ENCODE peak calls at places on chromosomes 11 and 22, in nine cellular contexts. G is heart right ventricle; N is kidney glomerular epithelial cell; F is stimulated activated CD4-positive, alpha-beta T cell treated with anti-CD3 and anti-CD28 coated beads, Interleukin-4, amount 100 ng/mL, for 24 hours; V is mesendoderm; C is endothelial cell of umbilical vein; B is ELR; T is hypothalamus; O is endothelial cell. I is an unnamed sample.

GRCh38 chr11:66844496-66845142 is 1.4 kb downstream of the RCE1 start:
- DNase-seq in G (no peak), N (no peak), F (no peak), V (no peak), C (no peak), B (no peak), T (no peak), O (no peak), I (peak)

GRCh38 chr11:33160147-33160546 is 1.1 kb downstream of the CSTF3 start:
- DNase-seq in G (no peak), N (peak), F (no peak), V (peak), C (peak), B (peak), T (no peak), O (no peak), I (peak)

GRCh38 chr22:30015229-30015797 is 65.0 kb upstream of the HORMAD2 start:
- DNase-seq in G (no peak), N (no peak), F (no peak), V (no peak), C (no peak), B (peak), T (no peak), O (no peak), I (no peak)

GRCh38 chr11:74366576-74366975 is 31.7 kb downstream of the PGM2L1 start:
- DNase-seq in G (no peak), N (peak), F (no peak), V (peak), C (peak), B (peak), T (no peak), O (no peak), I (no peak)

GRCh38 chr11:96257972-96258951 is 84.7 kb downstream of the MAML2 start:
- DNase-seq in G (no peak), N (no peak), F (peak), V (no peak), C (no peak), B (peak), T (no peak), O (no peak), I (no peak)

GRCh38 chr11:15275141-15275540 is 160.4 kb downstream of the INSC start:
- DNase-seq in G (no peak), N (no peak), F (no peak), V (no peak), C (no peak), B (no peak), T (no peak), O (no peak), I (no peak)

GRCh38 chr11:1890856-1891830 is 552 bp downstream of the PRR33 start:
- DNase-seq in G (no peak), N (no peak), F (no peak), V (no peak), C (no peak), B (no peak), T (no peak), O (no peak), I (peak)

GRCh38 chr11:64466115-64466718 is 107.3 kb downstream of the RPS6KA4 start:
- DNase-seq in G (no peak), N (no peak), F (no peak), V (no peak), C (no peak), B (no peak), T (no peak), O (no peak), I (no peak)

GRCh38 chr11:109729761-109730160 is 307.8 kb downstream of the C11orf87 start:
- DNase-seq in G (no peak), N (no peak), F (no peak), V (no peak), C (no peak), B (no peak), T (no peak), O (no peak), I (no peak)

GRCh38 chr11:120208777-120209176 is 2.1 kb upstream of the OAF start:
- DNase-seq in G (no peak), N (no peak), F (no peak), V (no peak), C (peak), B (peak), T (no peak), O (no peak), I (no peak)